ENCODE peak calls at places on chromosomes 1 and 21, in eight cellular contexts. One of them, this sample, is unnamed.

GRCh38 chr1:63971557-63971956 is 197.7 kb downstream of the ROR1 start:
- DNase-seq in heart left ventricle: no peak
- DNase-seq in astrocyte: no peak
- DNase-seq in mucosa of descending colon: no peak
- DNase-seq in HFF-Myc: no peak
- DNase-seq in cardiac fibroblast: no peak
- DNase-seq in epithelial cell of esophagus: no peak
- DNase-seq in fibroblast of pulmonary artery: no peak
- DNase-seq in this sample: no peak

GRCh38 chr1:173478099-173478555 is 992 bp downstream of the PRDX6 start:
- DNase-seq in HFF-Myc: peak
- DNase-seq in epithelial cell of esophagus: peak
- DNase-seq in cardiac fibroblast: peak
- DNase-seq in heart left ventricle: peak
- DNase-seq in astrocyte: peak
- DNase-seq in mucosa of descending colon: no peak
- DNase-seq in fibroblast of pulmonary artery: peak
- DNase-seq in this sample: peak

GRCh38 chr1:12677565-12677964 is 33.7 kb downstream of the AADACL4 start:
- DNase-seq in fibroblast of pulmonary artery: no peak
- DNase-seq in HFF-Myc: no peak
- DNase-seq in heart left ventricle: peak
- DNase-seq in epithelial cell of esophagus: no peak
- DNase-seq in astrocyte: no peak
- DNase-seq in cardiac fibroblast: no peak
- DNase-seq in mucosa of descending colon: no peak
- DNase-seq in this sample: no peak

GRCh38 chr1:25622526-25622925 is 5.9 kb downstream of the MAN1C1 start:
- DNase-seq in heart left ventricle: no peak
- DNase-seq in astrocyte: no peak
- DNase-seq in epithelial cell of esophagus: no peak
- DNase-seq in cardiac fibroblast: no peak
- DNase-seq in fibroblast of pulmonary artery: no peak
- DNase-seq in mucosa of descending colon: no peak
- DNase-seq in HFF-Myc: no peak
- DNase-seq in this sample: no peak

GRCh38 chr1:206797534-206798383 is 25.5 kb upstream of the IL10 start:
- DNase-seq in astrocyte: no peak
- DNase-seq in HFF-Myc: no peak
- DNase-seq in mucosa of descending colon: no peak
- DNase-seq in fibroblast of pulmonary artery: peak
- DNase-seq in cardiac fibroblast: no peak
- DNase-seq in heart left ventricle: no peak
- DNase-seq in epithelial cell of esophagus: no peak
- DNase-seq in this sample: no peak

GRCh38 chr1:9448132-9449105 is 90.8 kb upstream of the SLC25A33 start:
- DNase-seq in epithelial cell of esophagus: no peak
- DNase-seq in mucosa of descending colon: no peak
- DNase-seq in astrocyte: peak
- DNase-seq in cardiac fibroblast: peak
- DNase-seq in HFF-Myc: no peak
- DNase-seq in fibroblast of pulmonary artery: no peak
- DNase-seq in heart left ventricle: no peak
- DNase-seq in this sample: no peak

GRCh38 chr1:198167436-198167934 is 10.7 kb downstream of the NEK7 start:
- DNase-seq in HFF-Myc: no peak
- DNase-seq in astrocyte: peak
- DNase-seq in epithelial cell of esophagus: peak
- DNase-seq in mucosa of descending colon: no peak
- DNase-seq in heart left ventricle: peak
- DNase-seq in cardiac fibroblast: peak
- DNase-seq in fibroblast of pulmonary artery: peak
- DNase-seq in this sample: no peak

GRCh38 chr21:35311985-35312384 is 262.9 kb upstream of the RUNX1 start:
- DNase-seq in astrocyte: no peak
- DNase-seq in heart left ventricle: no peak
- DNase-seq in HFF-Myc: no peak
- DNase-seq in fibroblast of pulmonary artery: no peak
- DNase-seq in mucosa of descending colon: no peak
- DNase-seq in cardiac fibroblast: no peak
- DNase-seq in epithelial cell of esophagus: no peak
- DNase-seq in this sample: no peak

GRCh38 chr1:178689769-178690168 is 35.3 kb upstream of the RALGPS2 start:
- DNase-seq in fibroblast of pulmonary artery: no peak
- DNase-seq in mucosa of descending colon: no peak
- DNase-seq in astrocyte: no peak
- DNase-seq in cardiac fibroblast: no peak
- DNase-seq in heart left ventricle: no peak
- DNase-seq in HFF-Myc: no peak
- DNase-seq in epithelial cell of esophagus: no peak
- DNase-seq in this sample: no peak

DNA sequence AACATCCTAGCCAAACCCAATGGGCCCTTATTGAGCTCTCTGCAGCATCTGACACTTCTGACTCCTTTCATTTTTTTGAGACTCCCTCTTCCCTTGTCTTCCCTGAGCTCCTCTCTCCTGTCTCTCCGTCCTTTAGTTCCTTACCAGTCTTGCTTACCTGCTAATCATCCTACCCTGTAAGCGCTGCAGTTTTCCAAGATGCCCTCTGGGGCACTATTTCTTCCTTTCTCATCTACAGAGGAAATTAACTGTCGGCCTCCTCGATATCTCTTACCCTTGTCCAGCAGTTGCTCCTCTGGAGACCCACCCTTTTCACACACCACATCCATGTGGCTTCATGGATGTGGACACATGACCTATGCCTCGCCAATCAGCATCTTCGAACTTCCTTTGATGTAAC is 6.8 kb downstream of the GPR161 start:
- DNase-seq in cardiac fibroblast: no peak
- DNase-seq in HFF-Myc: no peak
- DNase-seq in astrocyte: no peak
- DNase-seq in mucosa of descending colon: no peak
- DNase-seq in heart left ventricle: no peak
- DNase-seq in fibroblast of pulmonary artery: no peak
- DNase-seq in epithelial cell of esophagus: no peak
- DNase-seq in this sample: no peak
- TF ChIP-seq CTCF in cardiac fibroblast: no peak
- TF ChIP-seq CTCF in HFF-Myc: no peak
- TF ChIP-seq CTCF in astrocyte: no peak
- TF ChIP-seq CTCF in mucosa of descending colon: no peak
- TF ChIP-seq CTCF in heart left ventricle: no peak
- TF ChIP-seq CTCF in fibroblast of pulmonary artery: no peak
- TF ChIP-seq CTCF in epithelial cell of esophagus: no peak
- TF ChIP-seq CTCF in this sample: no peak

DNA sequence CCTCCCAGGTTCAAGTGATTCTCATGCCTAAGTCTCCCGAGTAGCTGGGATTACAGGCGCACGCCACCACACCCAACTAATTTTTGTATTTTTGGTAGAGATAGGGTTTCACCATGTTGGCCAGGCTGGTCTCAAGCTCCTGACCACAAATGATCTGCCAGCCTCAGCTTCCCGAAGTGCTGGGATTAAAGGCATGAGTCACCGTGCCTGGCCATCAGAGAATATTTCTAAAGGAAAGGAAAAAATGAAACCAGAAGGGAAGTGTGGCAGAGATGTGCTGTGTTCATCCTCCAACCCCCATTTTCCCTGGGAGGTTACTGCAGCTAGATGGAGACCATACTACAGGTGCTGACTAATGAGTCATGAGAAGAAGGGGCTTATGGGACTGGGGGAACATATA is 964.1 kb downstream of the TTLL7 start:
- DNase-seq in fibroblast of pulmonary artery: no peak
- DNase-seq in epithelial cell of esophagus: no peak
- DNase-seq in cardiac fibroblast: no peak
- DNase-seq in heart left ventricle: no peak
- DNase-seq in astrocyte: no peak
- DNase-seq in mucosa of descending colon: no peak
- DNase-seq in HFF-Myc: peak
- DNase-seq in this sample: no peak
- H3K4me3 ChIP-seq in fibroblast of pulmonary artery: no peak
- H3K4me3 ChIP-seq in epithelial cell of esophagus: no peak
- H3K4me3 ChIP-seq in cardiac fibroblast: no peak
- H3K4me3 ChIP-seq in heart left ventricle: no peak
- H3K4me3 ChIP-seq in astrocyte: no peak
- H3K4me3 ChIP-seq in mucosa of descending colon: no peak
- H3K4me3 ChIP-seq in HFF-Myc: no peak
- H3K4me3 ChIP-seq in this sample: no peak

DNA sequence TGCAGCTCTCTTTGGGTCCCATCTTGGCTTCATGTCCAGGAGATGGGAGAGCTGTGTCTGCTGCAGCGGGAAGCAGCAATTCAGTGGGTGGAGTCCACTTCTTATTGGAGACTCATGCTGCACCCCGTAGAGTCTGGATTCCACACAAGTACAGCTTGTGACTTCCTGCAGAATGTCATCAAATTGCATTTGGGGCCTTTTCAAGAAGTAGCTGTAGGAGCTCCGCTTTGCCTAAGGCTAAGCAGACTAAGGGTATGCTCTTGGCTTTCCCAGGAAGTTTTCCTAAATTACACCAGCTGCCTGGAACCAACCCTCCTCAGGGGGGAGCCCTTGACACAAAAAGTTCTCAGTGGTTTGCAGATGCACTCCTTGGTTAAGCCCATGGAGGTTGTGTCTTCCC is 5.7 kb upstream of the MOB3C start:
- DNase-seq in epithelial cell of esophagus: peak
- DNase-seq in cardiac fibroblast: peak
- DNase-seq in HFF-Myc: no peak
- DNase-seq in mucosa of descending colon: no peak
- DNase-seq in astrocyte: no peak
- DNase-seq in fibroblast of pulmonary artery: peak
- DNase-seq in heart left ventricle: no peak
- DNase-seq in this sample: no peak
- TF ChIP-seq CTCF in epithelial cell of esophagus: peak
- TF ChIP-seq CTCF in cardiac fibroblast: peak
- TF ChIP-seq CTCF in HFF-Myc: peak
- TF ChIP-seq CTCF in mucosa of descending colon: peak
- TF ChIP-seq CTCF in astrocyte: no peak
- TF ChIP-seq CTCF in fibroblast of pulmonary artery: peak
- TF ChIP-seq CTCF in heart left ventricle: peak
- TF ChIP-seq CTCF in this sample: peak

GRCh38 chr1:196651637-196652215 is at the start of gene CFH:
- DNase-seq in mucosa of descending colon: no peak
- DNase-seq in astrocyte: peak
- DNase-seq in HFF-Myc: peak
- DNase-seq in heart left ventricle: no peak
- DNase-seq in cardiac fibroblast: peak
- DNase-seq in epithelial cell of esophagus: peak
- DNase-seq in fibroblast of pulmonary artery: peak
- DNase-seq in this sample: peak
- H3K4me3 ChIP-seq in mucosa of descending colon: no peak
- H3K4me3 ChIP-seq in astrocyte: peak
- H3K4me3 ChIP-seq in HFF-Myc: peak
- H3K4me3 ChIP-seq in heart left ventricle: peak
- H3K4me3 ChIP-seq in cardiac fibroblast: peak
- H3K4me3 ChIP-seq in epithelial cell of esophagus: peak
- H3K4me3 ChIP-seq in fibroblast of pulmonary artery: peak
- H3K4me3 ChIP-seq in this sample: no peak

This sample was measured in AG04449.